ENCODE peak calls at places on chromosomes 2 and 18, in seven cellular contexts. J is ovary, C is GM13976, W is left lung, F is lung, Q is endothelial cell, U is psoas muscle. N is an unnamed sample.

GRCh38 chr2:191946471-191947182 is 99.7 kb upstream of the CAVIN2 start:
- DNase-seq in J (no peak), C (no peak), W (no peak), F (no peak), Q (no peak), U (no peak), N (no peak)

GRCh38 chr2:172931923-172932520 is 143.6 kb upstream of the MAP3K20 start:
- DNase-seq in J (peak; percentile 72), C (peak; percentile 56), W (no peak), F (peak; percentile 59), Q (peak; percentile 78), U (peak; percentile 41), N (peak; percentile 28)

GRCh38 chr18:79203017-79203605 is 133.9 kb downstream of the ATP9B start:
- DNase-seq in J (no peak), C (no peak), W (no peak), F (no peak), Q (no peak), U (no peak), N (no peak)

GRCh38 chr2:120786559-120786960 is 50.9 kb downstream of the GLI2 start:
- DNase-seq in J (no peak), C (no peak), W (no peak), F (no peak), Q (no peak), U (no peak), N (no peak)

GRCh38 chr18:79360933-79361332 is 34.8 kb upstream of the NFATC1 start:
- DNase-seq in J (no peak), C (no peak), W (no peak), F (no peak), Q (no peak), U (no peak), N (no peak)

GRCh38 chr2:205103699-205104098 is 558.4 kb downstream of the PARD3B start:
- DNase-seq in J (no peak), C (no peak), W (no peak), F (no peak), Q (no peak), U (no peak), N (no peak)

GRCh38 chr2:40004336-40004735 is 225.3 kb upstream of the THUMPD2 start:
- DNase-seq in J (no peak), C (no peak), W (no peak), F (no peak), Q (no peak), U (no peak), N (no peak)

GRCh38 chr2:160752475-160753330 is 259.1 kb upstream of the RBMS1 start:
- DNase-seq in J (no peak), C (no peak), W (no peak), F (no peak), Q (no peak), U (no peak), N (no peak)

GRCh38 chr2:12990523-12990922 is 273.8 kb downstream of the TRIB2 start:
- DNase-seq in J (no peak), C (no peak), W (no peak), F (no peak), Q (no peak), U (no peak), N (no peak)

GRCh38 chr2:178512491-178512890 is 32.2 kb downstream of the PLEKHA3 start:
- DNase-seq in J (no peak), C (no peak), W (no peak), F (no peak), Q (no peak), U (no peak), N (no peak)

GRCh38 chr18:4586729-4587128 is 131.6 kb upstream of the DLGAP1 start:
- DNase-seq in J (no peak), C (no peak), W (no peak), F (no peak), Q (no peak), U (no peak), N (no peak)

GRCh38 chr2:19611491-19612332 is 253.3 kb upstream of the OSR1 start:
- DNase-seq in J (no peak), C (no peak), W (no peak), F (no peak), Q (no peak), U (no peak), N (no peak)

GRCh38 chr2:24824966-24825882 is 32.0 kb downstream of the CENPO start:
- DNase-seq in J (no peak), C (no peak), W (no peak), F (no peak), Q (no peak), U (no peak), N (no peak)

GRCh38 chr2:147045113-147045512 is 799.7 kb upstream of the ACVR2A start:
- DNase-seq in J (no peak), C (peak; percentile 27), W (no peak), F (peak; percentile 52), Q (peak; percentile 71), U (peak; percentile 22), N (peak; percentile 18)

GRCh38 chr2:241379481-241380480 is 23.7 kb downstream of the FARP2 start:
- DNase-seq in J (no peak), C (no peak), W (no peak), F (no peak), Q (no peak), U (no peak), N (no peak)

GRCh38 chr18:64668563-64668962 is 519.7 kb upstream of the LINC00305 start:
- DNase-seq in J (no peak), C (no peak), W (no peak), F (no peak), Q (no peak), U (no peak), N (no peak)
- TF ChIP-seq CTCF in J (no peak), C (no peak), W (no peak), F (no peak), Q (no peak), U (no peak), N (no peak)

GRCh38 chr2:42361728-42362298 is 796 bp upstream of the COX7A2L start:
- DNase-seq in J (no peak), C (no peak), W (no peak), F (no peak), Q (no peak), U (no peak), N (no peak)

GRCh38 chr2:42359304-42359749 is 1.7 kb downstream of the COX7A2L start:
- DNase-seq in J (no peak), C (no peak), W (no peak), F (no peak), Q (no peak), U (no peak), N (no peak)

GRCh38 chr2:42359894-42360483 is 1.0 kb downstream of the COX7A2L start:
- DNase-seq in J (no peak), C (no peak), W (no peak), F (no peak), Q (peak; percentile 21), U (no peak), N (no peak)

GRCh38 chr2:42360493-42360889 is 526 bp downstream of the COX7A2L start:
- DNase-seq in J (no peak), C (no peak), W (no peak), F (no peak), Q (no peak), U (no peak), N (no peak)

DNA sequence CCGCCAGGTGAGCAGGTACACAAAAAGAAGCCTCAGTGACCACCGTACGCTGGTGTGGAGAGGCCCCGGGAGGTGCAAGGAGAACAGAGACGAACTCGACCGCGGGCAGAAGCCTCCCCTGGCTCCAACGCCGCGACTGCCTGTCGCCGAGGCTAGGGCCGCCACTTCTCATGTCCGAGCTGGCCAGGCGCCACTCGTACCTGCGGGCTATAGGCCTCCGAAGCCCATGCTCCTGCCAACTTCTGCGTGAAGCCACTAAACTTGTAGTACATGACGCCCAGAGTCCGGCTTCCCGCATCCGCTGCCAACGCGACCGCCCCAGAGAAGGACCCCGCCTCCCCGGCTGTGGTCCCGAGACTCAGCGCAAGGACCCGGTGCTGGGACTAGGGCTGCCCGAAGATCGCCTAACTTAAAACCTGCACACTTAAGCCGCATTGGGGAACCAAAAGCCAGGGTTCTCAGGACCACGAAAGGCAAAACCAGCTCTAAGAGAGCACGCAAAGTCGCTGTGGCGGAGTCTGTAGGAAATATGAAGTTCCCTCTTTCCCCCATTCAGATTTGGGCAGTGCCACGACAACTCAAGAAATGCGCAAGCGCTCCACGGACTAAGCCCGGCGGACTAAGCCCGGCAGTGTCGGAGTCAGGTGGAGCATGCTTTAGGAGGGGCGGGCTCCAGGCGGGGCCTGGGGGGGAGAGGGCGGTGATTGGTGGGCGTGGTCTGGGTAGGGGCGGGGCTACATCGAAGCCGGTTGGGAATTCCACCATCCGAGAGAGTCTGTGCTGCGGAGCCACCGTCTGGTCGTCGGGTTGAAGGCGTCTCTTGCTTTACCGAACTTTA is at the start of gene COX7A2L:
- DNase-seq in J (peak; percentile 97), C (peak; percentile 98), W (peak; percentile 98), F (peak; percentile 97), Q (peak; percentile 96), U (peak; percentile 96), N (peak; percentile 94)
- TF ChIP-seq CTCF in J (peak; percentile 38), C (peak; percentile 34), W (no peak), F (peak; percentile 22), Q (no peak), U (peak; percentile 28), N (peak; percentile 28)

DNA sequence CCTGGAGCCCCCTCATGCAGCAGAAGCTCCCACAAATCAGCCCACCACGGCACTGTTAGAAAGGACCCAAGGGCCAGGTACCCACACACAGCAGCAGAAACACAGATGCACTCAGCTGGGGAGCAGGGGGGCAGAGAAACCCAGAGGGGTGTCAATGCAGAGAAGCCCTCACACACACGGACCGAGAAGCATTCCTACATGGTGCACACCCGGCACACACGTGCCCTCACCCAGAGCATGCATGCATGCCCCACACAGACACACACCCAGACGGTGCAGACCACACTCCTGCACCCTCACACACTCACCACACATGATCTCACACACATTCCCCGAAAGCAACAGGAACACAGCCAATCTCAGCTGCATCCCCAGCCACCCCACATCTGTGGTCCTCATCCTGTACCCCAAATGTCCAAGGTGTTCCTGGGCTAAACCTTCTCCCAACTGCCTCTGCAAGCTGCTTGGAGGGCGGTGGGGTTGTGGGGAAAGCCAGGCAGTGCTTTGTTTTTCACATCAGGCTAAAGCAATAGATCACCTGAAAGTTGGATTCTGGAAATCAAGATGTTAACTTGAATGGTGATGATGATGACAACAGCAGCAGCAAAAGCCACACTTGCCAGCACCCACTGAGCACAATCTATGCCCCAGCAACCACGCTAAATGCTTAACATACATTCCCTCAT is 102.3 kb downstream of the ZFP36L2 start:
- DNase-seq in J (no peak), C (no peak), W (no peak), F (no peak), Q (no peak), U (no peak), N (no peak)
- TF ChIP-seq CTCF in J (no peak), C (no peak), W (no peak), F (no peak), Q (no peak), U (no peak), N (no peak)

GRCh38 chr2:1582891-1583341 is 161.4 kb downstream of the PXDN start:
- DNase-seq in J (no peak), C (no peak), W (peak; percentile 68), F (no peak), Q (no peak), U (no peak), N (no peak)

GRCh38 chr2:1584051-1584531 is 160.2 kb downstream of the PXDN start:
- DNase-seq in J (no peak), C (no peak), W (peak; percentile 73), F (no peak), Q (no peak), U (no peak), N (no peak)

GRCh38 chr2:1585635-1586034 is 158.7 kb downstream of the PXDN start:
- DNase-seq in J (no peak), C (no peak), W (peak; percentile 70), F (no peak), Q (no peak), U (no peak), N (no peak)

GRCh38 chr2:1586251-1586945 is 157.9 kb downstream of the PXDN start:
- DNase-seq in J (no peak), C (no peak), W (peak; percentile 57), F (no peak), Q (no peak), U (no peak), N (no peak)

GRCh38 chr2:1584691-1585485 is 159.4 kb downstream of the PXDN start:
- DNase-seq in J (no peak), C (no peak), W (peak; percentile 45), F (no peak), Q (no peak), U (no peak), N (no peak)
- TF ChIP-seq CTCF in J (no peak), C (no peak), W (no peak), F (no peak), Q (no peak), U (no peak), N (no peak)

N was measured in GM13977.